ENCODE peak calls at places on chromosomes 1 and 21, in nine cellular contexts. L, B, D, N, M, X, R, I and T are unnamed samples.

GRCh38 chr1:29532285-29532684 is 296.0 kb downstream of the PTPRU start:
- DNase-seq in L (peak; percentile 6), B (no peak), D (no peak), N (peak; percentile 13), M (no peak), X (no peak), R (no peak), I (no peak), T (no peak)

GRCh38 chr1:241888232-241888631 is 40.2 kb downstream of the EXO1 start:
- DNase-seq in L (no peak), B (no peak), D (no peak), N (no peak), M (no peak), X (no peak), R (no peak), I (no peak), T (no peak)

GRCh38 chr21:38054334-38054733 is 138.1 kb upstream of the KCNJ6 start:
- DNase-seq in L (no peak), B (no peak), D (no peak), N (no peak), M (no peak), X (no peak), R (no peak), I (no peak), T (no peak)

GRCh38 chr1:15719721-15720120 is 16.3 kb upstream of the SLC25A34 start:
- DNase-seq in L (no peak), B (no peak), D (no peak), N (no peak), M (no peak), X (no peak), R (no peak), I (no peak), T (no peak)

GRCh38 chr1:53140451-53140850 is 2.0 kb downstream of the SLC1A7 start:
- DNase-seq in L (no peak), B (no peak), D (no peak), N (no peak), M (no peak), X (no peak), R (no peak), I (no peak), T (no peak)

GRCh38 chr1:54121482-54122130 is 31.2 kb downstream of the CDCP2 start:
- DNase-seq in L (peak; percentile 85), B (peak; percentile 77), D (peak; percentile 79), N (peak; percentile 84), M (peak; percentile 82), X (peak; percentile 84), R (peak; percentile 83), I (peak; percentile 74), T (peak; percentile 83)

GRCh38 chr1:154433161-154433681 is 28.1 kb downstream of the IL6R start:
- DNase-seq in L (no peak), B (no peak), D (no peak), N (no peak), M (peak; percentile 63), X (no peak), R (no peak), I (no peak), T (no peak)

GRCh38 chr21:45724994-45725843 is 81.7 kb downstream of the PCBP3 start:
- DNase-seq in L (no peak), B (no peak), D (no peak), N (no peak), M (no peak), X (no peak), R (no peak), I (no peak), T (no peak)

GRCh38 chr21:35911412-35912191 is 148.7 kb downstream of the SETD4 start:
- DNase-seq in L (no peak), B (no peak), D (no peak), N (no peak), M (no peak), X (no peak), R (no peak), I (no peak), T (no peak)

GRCh38 chr1:17632541-17633193 is 93.2 kb downstream of the ARHGEF10L start:
- DNase-seq in L (no peak), B (no peak), D (no peak), N (no peak), M (no peak), X (peak; percentile 23), R (no peak), I (no peak), T (no peak)

GRCh38 chr1:44557756-44558155 is 116.5 kb downstream of the TMEM53 start:
- DNase-seq in L (no peak), B (no peak), D (no peak), N (no peak), M (no peak), X (no peak), R (no peak), I (no peak), T (no peak)

GRCh38 chr1:222106369-222106768 is 364.5 kb upstream of the DUSP10 start:
- DNase-seq in L (no peak), B (no peak), D (no peak), N (no peak), M (no peak), X (no peak), R (no peak), I (no peak), T (no peak)

GRCh38 chr21:25938673-25939395 is 204.1 kb downstream of the GABPA start:
- DNase-seq in L (no peak), B (no peak), D (no peak), N (peak; percentile 51), M (no peak), X (no peak), R (no peak), I (peak; percentile 57), T (peak; percentile 52)

GRCh38 chr1:153775432-153776311 is 465 bp downstream of the SLC27A3 start:
- DNase-seq in L (no peak), B (peak; percentile 76), D (peak; percentile 81), N (peak; percentile 77), M (peak; percentile 73), X (peak; percentile 26), R (peak; percentile 78), I (peak; percentile 58), T (peak; percentile 76)

GRCh38 chr1:25566730-25567341 is 23.4 kb downstream of the LDLRAP1 start:
- DNase-seq in L (no peak), B (peak; percentile 41), D (peak; percentile 81), N (no peak), M (peak; percentile 75), X (no peak), R (peak; percentile 73), I (no peak), T (no peak)
- TF ChIP-seq CTCF in L (no peak), B (no peak), D (no peak), N (no peak), M (no peak), X (no peak), R (no peak), I (no peak), T (no peak)

GRCh38 chr1:203326830-203327683 is 21.7 kb downstream of the BTG2 start:
- DNase-seq in L (peak; percentile 95), B (peak; percentile 88), D (peak; percentile 96), N (peak; percentile 97), M (peak; percentile 96), X (peak; percentile 95), R (peak; percentile 93), I (peak; percentile 94), T (peak; percentile 96)

GRCh38 chr1:203323587-203323986 is 18.3 kb downstream of the BTG2 start:
- DNase-seq in L (no peak), B (no peak), D (no peak), N (no peak), M (no peak), X (no peak), R (no peak), I (no peak), T (peak; percentile 61)

GRCh38 chr1:203325418-203326091 is 20.2 kb downstream of the BTG2 start:
- DNase-seq in L (no peak), B (peak; percentile 71), D (peak; percentile 71), N (peak; percentile 86), M (peak; percentile 65), X (no peak), R (no peak), I (peak; percentile 83), T (peak; percentile 78)

GRCh38 chr1:203324103-203325003 is 19.0 kb downstream of the BTG2 start:
- DNase-seq in L (no peak), B (no peak), D (no peak), N (no peak), M (no peak), X (no peak), R (no peak), I (no peak), T (no peak)

DNA sequence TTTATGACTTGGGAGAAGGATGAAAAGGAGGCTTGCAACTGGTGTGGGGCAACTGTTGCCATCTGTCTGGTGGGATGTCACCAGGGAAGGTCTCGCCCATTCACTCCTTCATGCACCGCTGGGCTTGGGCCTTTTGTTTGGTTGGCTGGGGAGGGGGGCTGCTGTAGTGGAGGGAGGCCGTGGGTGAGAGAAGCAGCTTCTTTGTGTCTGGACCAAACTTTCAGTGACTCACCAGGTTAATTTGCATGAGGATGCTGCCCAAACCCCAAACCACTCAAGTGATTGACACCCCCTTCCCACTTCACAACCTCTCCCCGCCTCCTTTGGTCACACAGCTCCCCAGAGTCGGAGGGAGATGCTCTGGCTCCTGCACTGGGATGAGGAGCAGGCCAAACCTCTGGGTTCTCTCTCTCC is 19.7 kb downstream of the BTG2 start:
- DNase-seq in L (no peak), B (no peak), D (no peak), N (no peak), M (no peak), X (no peak), R (no peak), I (no peak), T (no peak)
- TF ChIP-seq POLR2A in L (no peak), B (no peak), D (no peak), N (no peak), M (no peak), X (no peak), R (no peak), I (no peak), T (no peak)

GRCh38 chr1:65949933-65950332 is 157.2 kb downstream of the PDE4B start:
- DNase-seq in L (no peak), B (no peak), D (no peak), N (no peak), M (no peak), X (no peak), R (no peak), I (no peak), T (no peak)

GRCh38 chr1:65946960-65947359 is 154.3 kb downstream of the PDE4B start:
- DNase-seq in L (no peak), B (no peak), D (no peak), N (no peak), M (no peak), X (no peak), R (no peak), I (no peak), T (no peak)

GRCh38 chr1:65949230-65949626 is 156.5 kb downstream of the PDE4B start:
- DNase-seq in L (peak; percentile 33), B (peak; percentile 21), D (no peak), N (peak; percentile 31), M (no peak), X (no peak), R (peak; percentile 31), I (no peak), T (no peak)

GRCh38 chr1:65946376-65946775 is 153.7 kb downstream of the PDE4B start:
- DNase-seq in L (no peak), B (no peak), D (no peak), N (no peak), M (no peak), X (no peak), R (no peak), I (no peak), T (no peak)

GRCh38 chr1:65948609-65949229 is 156.0 kb downstream of the PDE4B start:
- DNase-seq in L (peak; percentile 22), B (no peak), D (no peak), N (no peak), M (no peak), X (no peak), R (peak; percentile 23), I (no peak), T (no peak)
- TF ChIP-seq CTCF in L (no peak), B (no peak), D (no peak), N (no peak), M (no peak), X (no peak), R (no peak), I (no peak), T (no peak)

GRCh38 chr1:204494281-204495077 is at the start of gene PIK3C2B:
- DNase-seq in L (peak; percentile 83), B (peak; percentile 57), D (peak; percentile 89), N (peak; percentile 84), M (peak; percentile 83), X (peak; percentile 97), R (peak; percentile 81), I (peak; percentile 88), T (peak; percentile 83)
- TF ChIP-seq POLR2A in L (peak; percentile 59), B (peak; percentile 43), D (peak; percentile 76), N (no peak), M (no peak), X (peak; percentile 93), R (peak; percentile 64), I (peak; percentile 82), T (peak; percentile 70)